ENCODE peak calls at places on chromosomes 6 and 20, in seven cellular contexts. I is lower lobe of right lung; S is breast epithelium; U is heart right ventricle; C is HepG2; D is small intestine; Y is CD8-positive, alpha-beta T cell. L is an unnamed sample.

GRCh38 chr6:167754691-167755090 is 72.0 kb upstream of the AFDN start:
- DNase-seq in I (no peak), S (no peak), U (no peak), C (no peak), D (no peak), Y (no peak), L (no peak)

GRCh38 chr6:33853736-33854135 is 49.9 kb upstream of the MLN start:
- DNase-seq in I (no peak), S (no peak), U (no peak), C (no peak), D (no peak), Y (no peak), L (no peak)

GRCh38 chr6:69044534-69044933 is 409.5 kb downstream of the ADGRB3 start:
- DNase-seq in I (no peak), S (no peak), U (no peak), C (no peak), D (no peak), Y (no peak), L (no peak)

GRCh38 chr6:157850030-157850429 is 27.0 kb downstream of the SNX9 start:
- DNase-seq in I (no peak), S (no peak), U (no peak), C (no peak), D (no peak), Y (no peak), L (no peak)

GRCh38 chr6:54060286-54060685 is 51.0 kb upstream of the MLIP start:
- DNase-seq in I (no peak), S (no peak), U (no peak), C (no peak), D (no peak), Y (no peak), L (no peak)

GRCh38 chr6:169984181-169985120 is 233.0 kb downstream of the ERMARD start:
- DNase-seq in I (peak), S (no peak), U (no peak), C (no peak), D (peak), Y (no peak), L (no peak)

GRCh38 chr6:148616811-148617210 is 130.0 kb upstream of the UST start:
- DNase-seq in I (no peak), S (no peak), U (no peak), C (no peak), D (no peak), Y (no peak), L (no peak)

GRCh38 chr20:3797592-3798404 is 1.7 kb downstream of the CDC25B start:
- DNase-seq in I (peak), S (no peak), U (no peak), C (peak), D (peak), Y (peak), L (peak)

GRCh38 chr20:8602389-8603116 is 466.3 kb upstream of the PLCB4 start:
- DNase-seq in I (no peak), S (no peak), U (no peak), C (no peak), D (peak), Y (no peak), L (peak)

GRCh38 chr6:20230720-20231119 is 18.5 kb upstream of the MBOAT1 start:
- DNase-seq in I (no peak), S (no peak), U (no peak), C (no peak), D (no peak), Y (no peak), L (no peak)

GRCh38 chr20:36506253-36506652 is 35.1 kb upstream of the MYL9 start:
- DNase-seq in I (no peak), S (no peak), U (no peak), C (peak), D (no peak), Y (no peak), L (no peak)

GRCh38 chr6:156848123-156848522 is 70.9 kb downstream of the ARID1B start:
- DNase-seq in I (no peak), S (no peak), U (peak), C (no peak), D (no peak), Y (no peak), L (no peak)

GRCh38 chr6:119077643-119078448 is 618 bp downstream of the FAM184A start:
- DNase-seq in I (peak), S (peak), U (peak), C (peak), D (peak), Y (peak), L (no peak)

GRCh38 chr6:65450451-65450850 is 256.6 kb downstream of the EYS start:
- DNase-seq in I (no peak), S (no peak), U (no peak), C (no peak), D (no peak), Y (no peak), L (no peak)

GRCh38 chr6:157669747-157670216 is 153.3 kb upstream of the SNX9 start:
- DNase-seq in I (peak), S (peak), U (peak), C (peak), D (peak), Y (no peak), L (peak)

GRCh38 chr6:28597217-28597835 is 71.6 kb downstream of the GPX5 start:
- DNase-seq in I (no peak), S (no peak), U (no peak), C (peak), D (no peak), Y (no peak), L (no peak)

GRCh38 chr6:29502597-29502996 is 14.8 kb upstream of the MAS1L start:
- DNase-seq in I (no peak), S (no peak), U (no peak), C (no peak), D (no peak), Y (no peak), L (no peak)

GRCh38 chr6:22886881-22887581 is 317.7 kb downstream of the HDGFL1 start:
- DNase-seq in I (no peak), S (no peak), U (no peak), C (no peak), D (no peak), Y (no peak), L (no peak)

GRCh38 chr6:190596-191395 is 101.5 kb upstream of the DUSP22 start:
- DNase-seq in I (peak), S (no peak), U (no peak), C (peak), D (no peak), Y (no peak), L (no peak)

GRCh38 chr20:5996765-5997164 is 46.3 kb downstream of the MCM8 start:
- DNase-seq in I (no peak), S (no peak), U (no peak), C (no peak), D (peak), Y (peak), L (peak)

GRCh38 chr20:4122931-4123330 is 107.6 kb upstream of the RNF24 start:
- DNase-seq in I (no peak), S (no peak), U (no peak), C (no peak), D (no peak), Y (no peak), L (no peak)

GRCh38 chr6:125480571-125480970 is 178.8 kb upstream of the HDDC2 start:
- DNase-seq in I (no peak), S (no peak), U (peak), C (no peak), D (no peak), Y (no peak), L (no peak)

GRCh38 chr6:83914953-83915352 is 55.5 kb downstream of the CYB5R4 start:
- DNase-seq in I (no peak), S (no peak), U (no peak), C (no peak), D (no peak), Y (no peak), L (no peak)

GRCh38 chr20:2051920-2052319 is 49.7 kb upstream of the STK35 start:
- DNase-seq in I (no peak), S (no peak), U (no peak), C (no peak), D (no peak), Y (no peak), L (no peak)

GRCh38 chr6:148193063-148193680 is 149.5 kb upstream of the SASH1 start:
- DNase-seq in I (no peak), S (peak), U (no peak), C (no peak), D (peak), Y (no peak), L (no peak)

GRCh38 chr6:19470333-19470732 is 366.8 kb upstream of the ID4 start:
- DNase-seq in I (no peak), S (no peak), U (no peak), C (no peak), D (no peak), Y (no peak), L (no peak)

GRCh38 chr6:158634695-158635426 is 9.7 kb downstream of the DYNLT1 start:
- DNase-seq in I (no peak), S (no peak), U (no peak), C (no peak), D (no peak), Y (no peak), L (no peak)

GRCh38 chr20:40677343-40677924 is 11.6 kb downstream of the MAFB start:
- DNase-seq in I (no peak), S (no peak), U (no peak), C (no peak), D (no peak), Y (no peak), L (no peak)

DNA sequence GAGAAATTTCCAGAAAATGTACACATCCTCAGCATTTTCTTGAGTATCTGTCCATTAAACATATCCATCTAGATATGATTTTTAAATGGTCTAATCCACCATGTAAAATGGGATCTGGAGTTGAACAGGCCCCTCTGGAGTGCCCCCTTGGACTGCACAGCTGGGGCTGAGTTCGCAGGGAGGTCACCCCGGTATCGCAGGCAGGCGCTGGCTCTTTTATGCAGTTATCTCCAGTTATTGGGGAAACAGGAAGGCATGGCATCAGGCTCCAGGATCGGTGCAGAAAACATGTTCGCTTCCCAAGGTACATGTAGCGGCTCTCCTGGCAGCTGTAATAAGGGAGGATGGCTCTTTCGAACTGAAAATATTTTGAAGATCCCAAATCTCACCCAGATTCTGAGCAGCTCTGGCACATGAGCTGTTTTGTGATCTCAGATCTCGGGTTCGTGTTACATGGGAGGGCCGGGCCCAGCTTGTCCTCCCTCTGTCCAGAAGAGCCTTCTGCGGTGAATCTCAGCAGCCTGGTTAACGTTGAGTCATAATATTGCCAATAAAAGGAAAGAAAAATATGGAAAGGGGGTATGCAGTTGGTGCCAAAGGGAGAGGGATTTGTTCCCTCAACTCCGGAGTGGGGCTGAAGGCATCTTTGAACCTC is 167.7 kb downstream of the EYA2 start:
- DNase-seq in I (no peak), S (no peak), U (no peak), C (no peak), D (no peak), Y (no peak), L (no peak)
- H3K27ac ChIP-seq in I (no peak), S (no peak), U (no peak), C (no peak), D (no peak), Y (no peak), L (no peak)

GRCh38 chr6:85675030-85675819 is 32.5 kb upstream of the SYNCRIP start:
- DNase-seq in I (no peak), S (no peak), U (no peak), C (no peak), D (peak), Y (no peak), L (no peak)
- H3K27ac ChIP-seq in I (no peak), S (no peak), U (no peak), C (no peak), D (no peak), Y (no peak), L (no peak)

GRCh38 chr20:53081916-53082863 is 110.0 kb downstream of the TSHZ2 start:
- DNase-seq in I (no peak), S (no peak), U (no peak), C (peak), D (no peak), Y (no peak), L (no peak)

GRCh38 chr20:53079483-53079810 is 107.3 kb downstream of the TSHZ2 start:
- DNase-seq in I (no peak), S (no peak), U (no peak), C (no peak), D (peak), Y (no peak), L (no peak)

GRCh38 chr20:53080412-53080962 is 108.3 kb downstream of the TSHZ2 start:
- DNase-seq in I (no peak), S (no peak), U (no peak), C (no peak), D (no peak), Y (no peak), L (no peak)

GRCh38 chr20:53079883-53080282 is 107.7 kb downstream of the TSHZ2 start:
- DNase-seq in I (no peak), S (no peak), U (no peak), C (peak), D (peak), Y (no peak), L (no peak)

DNA sequence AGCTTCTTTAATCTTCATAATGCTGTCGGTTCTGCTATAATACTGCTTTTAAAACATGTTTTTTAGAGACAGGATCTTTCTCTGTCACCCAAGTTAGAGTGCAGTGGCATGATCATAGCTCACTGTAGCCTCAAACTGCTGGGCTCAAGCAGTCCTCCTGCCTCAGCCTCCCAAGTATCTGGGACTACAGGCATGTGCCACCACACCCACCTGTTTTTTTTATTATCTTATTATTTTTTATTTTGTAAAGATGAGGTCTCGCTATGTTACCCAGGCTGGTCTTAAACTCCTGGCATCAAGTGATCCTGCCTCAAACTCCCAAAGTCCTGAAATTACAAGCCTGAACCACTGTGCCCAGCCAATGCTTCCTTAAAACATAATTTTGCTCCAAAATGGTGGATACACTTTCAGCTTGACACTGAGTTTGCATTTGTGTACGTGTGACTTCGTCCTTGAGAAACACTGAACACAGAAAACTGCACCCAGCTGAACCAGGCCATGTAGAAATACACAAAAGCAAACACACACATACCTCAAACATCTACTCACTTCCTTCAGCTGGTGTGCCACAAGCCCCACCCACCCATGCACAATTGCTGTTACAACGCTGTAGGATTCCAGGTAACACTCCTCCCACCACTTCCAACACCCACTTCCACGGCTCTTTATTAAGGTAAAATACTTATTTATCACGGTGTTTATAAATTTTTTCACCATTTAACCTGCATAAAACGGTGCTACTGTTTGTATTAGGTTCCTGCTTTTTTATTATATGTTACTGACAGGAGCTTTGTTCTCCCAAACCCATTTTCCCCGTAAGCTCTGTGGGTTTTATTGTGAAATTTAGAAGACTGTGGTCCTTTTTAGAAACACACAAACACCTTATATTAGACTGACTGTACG is 109.1 kb downstream of the TSHZ2 start:
- DNase-seq in I (peak), S (peak), U (no peak), C (peak), D (peak), Y (no peak), L (no peak)
- H3K27ac ChIP-seq in I (peak), S (peak), U (no peak), C (peak), D (peak), Y (no peak), L (no peak)

GRCh38 chr20:58237318-58238182 is 9.1 kb upstream of the ANKRD60 start:
- DNase-seq in I (no peak), S (no peak), U (no peak), C (no peak), D (no peak), Y (no peak), L (no peak)
- H3K27ac ChIP-seq in I (no peak), S (no peak), U (no peak), C (no peak), D (no peak), Y (peak), L (peak)

GRCh38 chr20:18857640-18858039 is 44.1 kb downstream of the SCP2D1 start:
- DNase-seq in I (no peak), S (no peak), U (no peak), C (no peak), D (no peak), Y (no peak), L (no peak)
- H3K27ac ChIP-seq in I (no peak), S (no peak), U (no peak), C (no peak), D (no peak), Y (no peak), L (no peak)

DNA sequence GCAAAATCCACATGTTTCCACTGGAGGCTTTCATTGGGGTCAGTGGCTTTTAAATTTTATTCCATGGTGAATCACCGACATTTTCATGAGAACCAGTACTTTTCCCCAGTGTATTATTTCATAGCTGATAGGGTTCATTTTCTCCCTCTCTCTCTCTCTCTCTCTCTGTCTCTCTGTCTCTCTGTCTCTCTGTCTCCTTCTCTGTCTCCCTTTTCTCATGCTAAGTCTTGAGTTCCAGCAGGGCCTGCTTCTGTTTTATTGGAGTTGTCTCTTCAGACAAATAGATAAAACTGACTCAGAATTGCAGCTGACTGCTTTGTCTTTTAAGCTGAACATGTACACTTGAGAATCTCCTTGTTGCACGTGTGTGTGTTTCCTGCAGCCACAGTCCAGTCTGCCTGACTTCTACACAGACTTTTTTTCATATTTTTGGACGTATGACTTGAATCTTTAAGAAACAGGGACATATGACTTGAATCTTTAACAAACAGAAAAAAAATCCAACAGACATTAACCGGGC is 71.6 kb downstream of the JAG1 start:
- DNase-seq in I (no peak), S (no peak), U (no peak), C (no peak), D (no peak), Y (no peak), L (no peak)
- H3K27ac ChIP-seq in I (no peak), S (no peak), U (no peak), C (no peak), D (no peak), Y (no peak), L (no peak)

GRCh38 chr6:112318505-112318904 is 28.6 kb upstream of the RFPL4B start:
- DNase-seq in I (no peak), S (no peak), U (no peak), C (no peak), D (no peak), Y (no peak), L (no peak)

GRCh38 chr6:112325449-112325848 is 21.7 kb upstream of the RFPL4B start:
- DNase-seq in I (no peak), S (no peak), U (no peak), C (no peak), D (no peak), Y (no peak), L (no peak)

GRCh38 chr6:112320561-112321300 is 26.4 kb upstream of the RFPL4B start:
- DNase-seq in I (no peak), S (no peak), U (no peak), C (no peak), D (no peak), Y (no peak), L (no peak)

GRCh38 chr6:112317461-112317860 is 29.7 kb upstream of the RFPL4B start:
- DNase-seq in I (no peak), S (no peak), U (no peak), C (no peak), D (no peak), Y (no peak), L (no peak)

DNA sequence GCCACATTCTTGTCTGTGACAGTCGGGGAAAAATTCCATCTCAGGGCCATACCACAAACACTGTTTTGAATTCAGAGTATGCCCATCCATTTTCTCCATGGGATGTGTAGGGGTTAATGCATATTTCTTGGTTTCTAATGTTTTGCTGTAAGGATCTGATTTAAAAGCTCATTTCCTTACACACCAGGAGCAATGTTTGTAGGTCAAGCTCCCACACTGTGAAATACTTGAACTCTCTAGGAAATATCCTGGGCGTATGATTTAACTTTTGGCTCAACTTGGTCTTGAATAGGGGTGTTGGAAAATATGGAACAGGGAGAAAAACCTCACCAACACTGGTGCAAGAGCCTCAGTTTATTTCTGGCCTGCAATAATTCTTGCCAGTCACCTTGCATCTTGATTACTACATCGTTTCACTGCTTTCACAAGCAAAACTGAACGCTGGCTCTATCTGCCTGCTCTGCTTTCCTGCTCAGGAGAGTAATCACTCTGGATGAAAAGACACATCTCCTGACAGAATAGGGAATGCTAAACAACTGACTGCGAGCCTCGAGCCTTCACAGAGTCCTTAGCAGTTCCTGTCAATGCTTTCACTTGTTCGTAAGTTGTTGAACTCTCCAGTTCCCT is 25.1 kb upstream of the RFPL4B start:
- DNase-seq in I (no peak), S (no peak), U (no peak), C (no peak), D (no peak), Y (no peak), L (no peak)
- H3K27ac ChIP-seq in I (no peak), S (no peak), U (no peak), C (no peak), D (no peak), Y (no peak), L (no peak)